ENCODE peak calls at places on chromosome 4, in seven cellular contexts. G is heart right ventricle, E is A673, S is RWPE1, U is AG09319, W is left ventricle myocardium inferior, P is prostate gland. C is an unnamed sample.
A peak's percentile ranks its signal among the peaks of the same experiment; 100 is the strongest.

GRCh38 chr4:125323547-125324100 is 8.9 kb downstream of the FAT4 start:
- DNase-seq in G (peak; percentile 8), E (peak; percentile 45), S (peak; percentile 48), U (no peak), W (no peak), P (no peak), C (peak; percentile 67)

GRCh38 chr4:38753021-38753806 is 29.6 kb downstream of the TLR10 start:
- DNase-seq in G (peak; percentile 88), E (peak; percentile 89), S (peak; percentile 73), U (peak; percentile 96), W (peak; percentile 78), P (peak; percentile 56), C (peak; percentile 97)

GRCh38 chr4:8647626-8648025 is 55.1 kb downstream of the CPZ start:
- DNase-seq in G (no peak), E (no peak), S (no peak), U (no peak), W (no peak), P (no peak), C (no peak)

GRCh38 chr4:6953751-6954380 is 44.2 kb downstream of the TBC1D14 start:
- DNase-seq in G (peak; percentile 82), E (peak; percentile 86), S (no peak), U (peak; percentile 23), W (peak; percentile 81), P (peak; percentile 82), C (peak; percentile 76)

GRCh38 chr4:11367371-11367770 is 61.3 kb downstream of the HS3ST1 start:
- DNase-seq in G (peak; percentile 54), E (no peak), S (no peak), U (no peak), W (peak; percentile 69), P (peak; percentile 51), C (peak; percentile 44)

GRCh38 chr4:111070390-111070789 is 447.5 kb upstream of the PITX2 start:
- DNase-seq in G (no peak), E (peak; percentile 7), S (no peak), U (no peak), W (no peak), P (no peak), C (no peak)

GRCh38 chr4:3316146-3316545 is 23.3 kb downstream of the RGS12 start:
- DNase-seq in G (no peak), E (no peak), S (no peak), U (no peak), W (no peak), P (no peak), C (no peak)

GRCh38 chr4:156594619-156595018 is 377.0 kb downstream of the PDGFC start:
- DNase-seq in G (peak; percentile 8), E (peak; percentile 77), S (no peak), U (no peak), W (peak; percentile 45), P (peak; percentile 17), C (peak; percentile 27)

GRCh38 chr4:47287735-47288134 is 175.8 kb downstream of the COMMD8 start:
- DNase-seq in G (no peak), E (peak; percentile 51), S (no peak), U (no peak), W (no peak), P (no peak), C (peak; percentile 87)

GRCh38 chr4:128061566-128062536 is 739 bp downstream of the LARP1B start:
- DNase-seq in G (peak; percentile 43), E (peak; percentile 52), S (peak; percentile 64), U (no peak), W (peak; percentile 53), P (peak; percentile 50), C (peak; percentile 24)

GRCh38 chr4:168514249-168514852 is 17.5 kb downstream of the PALLD start:
- DNase-seq in G (no peak), E (peak; percentile 67), S (peak; percentile 31), U (no peak), W (no peak), P (no peak), C (no peak)

GRCh38 chr4:101950258-101950979 is 159.9 kb downstream of the BANK1 start:
- DNase-seq in G (no peak), E (no peak), S (no peak), U (no peak), W (no peak), P (no peak), C (no peak)

GRCh38 chr4:13678186-13678924 is 50.8 kb upstream of the BOD1L1 start:
- DNase-seq in G (no peak), E (no peak), S (no peak), U (no peak), W (no peak), P (no peak), C (peak; percentile 55)

GRCh38 chr4:87092389-87093141 is 127.9 kb downstream of the KLHL8 start:
- DNase-seq in G (peak; percentile 70), E (peak; percentile 59), S (peak; percentile 97), U (peak; percentile 59), W (peak; percentile 52), P (peak; percentile 60), C (peak; percentile 81)

GRCh38 chr4:154073107-154073817 is 284.4 kb upstream of the SFRP2 start:
- DNase-seq in G (no peak), E (no peak), S (peak; percentile 60), U (peak; percentile 15), W (no peak), P (no peak), C (peak; percentile 71)

GRCh38 chr4:137238456-137238855 is 293.8 kb downstream of the PCDH18 start:
- DNase-seq in G (no peak), E (no peak), S (no peak), U (no peak), W (no peak), P (no peak), C (no peak)

GRCh38 chr4:3780347-3781171 is 14.4 kb downstream of the ADRA2C start:
- DNase-seq in G (no peak), E (no peak), S (no peak), U (no peak), W (no peak), P (no peak), C (no peak)

GRCh38 chr4:27248829-27249228 is 388.2 kb downstream of the STIM2 start:
- DNase-seq in G (no peak), E (no peak), S (no peak), U (peak; percentile 14), W (no peak), P (no peak), C (no peak)

GRCh38 chr4:76850010-76850441 is 47.9 kb downstream of the SOWAHB start:
- DNase-seq in G (no peak), E (peak; percentile 43), S (peak; percentile 81), U (peak; percentile 52), W (no peak), P (peak; percentile 81), C (peak; percentile 98)

GRCh38 chr4:81635747-81636146 is 164.0 kb upstream of the RASGEF1B start:
- DNase-seq in G (peak; percentile 11), E (no peak), S (no peak), U (no peak), W (no peak), P (no peak), C (no peak)

GRCh38 chr4:100009490-100009889 is 59.4 kb upstream of the H2AZ1 start:
- DNase-seq in G (no peak), E (no peak), S (no peak), U (no peak), W (no peak), P (no peak), C (no peak)

GRCh38 chr4:152999376-153000067 is 63.4 kb downstream of the FHDC1 start:
- DNase-seq in G (no peak), E (peak; percentile 85), S (no peak), U (no peak), W (no peak), P (peak; percentile 27), C (no peak)

GRCh38 chr4:163967263-163967662 is 472.8 kb downstream of the TMA16 start:
- DNase-seq in G (no peak), E (no peak), S (no peak), U (no peak), W (no peak), P (no peak), C (no peak)

GRCh38 chr4:69025191-69025998 is 70.9 kb upstream of the UGT2B7 start:
- DNase-seq in G (no peak), E (peak; percentile 17), S (no peak), U (no peak), W (no peak), P (no peak), C (no peak)
- TF ChIP-seq CTCF in G (no peak), E (no peak), S (no peak), U (no peak), W (no peak), P (no peak), C (peak; percentile 74)

DNA sequence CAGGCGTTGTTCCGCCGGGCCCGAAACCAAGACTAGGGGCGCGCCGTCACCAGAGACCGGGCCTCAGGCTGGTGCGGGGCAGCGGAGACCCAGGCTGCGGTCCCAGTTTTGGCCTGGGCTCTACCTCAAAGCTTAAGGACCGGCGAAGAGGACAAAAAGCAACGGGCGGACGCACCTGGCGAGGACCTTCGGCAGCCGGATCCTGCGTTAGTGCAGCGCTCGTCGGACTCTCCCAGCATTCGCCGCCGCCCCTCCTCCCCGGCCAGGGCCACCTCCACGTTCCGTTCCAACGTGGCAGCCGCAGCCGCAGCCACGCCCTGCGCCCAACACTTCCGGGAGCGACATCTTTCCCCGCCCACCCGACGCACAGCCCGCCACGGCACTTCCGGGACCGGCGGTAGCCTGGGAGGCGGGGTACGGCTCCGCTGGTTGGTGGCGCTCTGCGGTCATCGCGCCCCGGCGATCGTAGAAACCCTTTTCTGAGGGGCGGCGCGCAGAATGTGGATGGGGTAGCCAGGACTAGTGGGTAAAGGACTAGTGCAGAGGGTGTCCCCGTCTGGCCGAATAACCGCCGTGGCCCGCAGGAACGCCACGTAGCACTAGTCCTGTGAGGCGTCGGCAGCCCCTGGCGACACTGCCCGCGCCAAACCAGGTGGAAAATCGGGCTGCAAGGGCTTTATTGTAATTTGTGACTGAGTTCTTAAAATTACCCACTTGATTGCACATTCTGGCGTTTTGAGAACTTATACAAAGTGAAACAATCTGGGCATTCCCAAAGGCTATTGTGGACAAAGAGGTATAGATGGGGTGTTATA is at the start of gene SEC31A:
- DNase-seq in G (peak; percentile 96), E (peak; percentile 91), S (peak; percentile 86), U (peak; percentile 82), W (peak; percentile 96), P (peak; percentile 96), C (peak; percentile 89)
- TF ChIP-seq CTCF in G (peak; percentile 38), E (no peak), S (no peak), U (no peak), W (peak; percentile 11), P (no peak), C (peak; percentile 2)

GRCh38 chr4:84492737-84493091 is 6.4 kb downstream of the NKX6-1 start:
- DNase-seq in G (no peak), E (no peak), S (no peak), U (no peak), W (no peak), P (no peak), C (no peak)
- TF ChIP-seq CTCF in G (no peak), E (no peak), S (no peak), U (no peak), W (no peak), P (no peak), C (no peak)

GRCh38 chr4:88531549-88531948 is 8.0 kb upstream of the PYURF start:
- DNase-seq in G (no peak), E (no peak), S (no peak), U (no peak), W (no peak), P (no peak), C (no peak)

GRCh38 chr4:88533088-88533790 is 9.7 kb upstream of the PYURF start:
- DNase-seq in G (no peak), E (no peak), S (no peak), U (no peak), W (no peak), P (no peak), C (no peak)

GRCh38 chr4:88527787-88528186 is 4.2 kb upstream of the PYURF start:
- DNase-seq in G (no peak), E (no peak), S (no peak), U (no peak), W (no peak), P (no peak), C (no peak)

GRCh38 chr4:88526221-88526815 is 2.7 kb upstream of the PYURF start:
- DNase-seq in G (no peak), E (peak; percentile 14), S (no peak), U (no peak), W (no peak), P (no peak), C (no peak)

GRCh38 chr4:88528861-88529260 is 5.3 kb upstream of the PYURF start:
- DNase-seq in G (no peak), E (no peak), S (no peak), U (no peak), W (no peak), P (no peak), C (no peak)
- TF ChIP-seq CTCF in G (no peak), E (no peak), S (peak; percentile 24), U (no peak), W (peak; percentile 14), P (no peak), C (no peak)

C was measured in brain microvascular endothelial cell.